ENCODE peak calls at places on chromosomes 1 and 21, in eight cellular contexts. O is cardiac muscle cell; J is transverse colon; M is uterus; I is brain microvascular endothelial cell; P is pancreas; Z is aorta; N is CD8-positive, alpha-beta memory T cell. A is an unnamed sample. For H3K36me3, the result is how much of the 10 kb centered on the place peaks cover.

GRCh38 chr1:200708769-200709168 is 29.9 kb upstream of the CAMSAP2 start:
- DNase-seq in O (no peak), J (no peak), M (no peak), I (peak), P (no peak), Z (no peak), N (no peak), A (no peak)

GRCh38 chr1:117656202-117656641 is 50.4 kb downstream of the TENT5C start:
- DNase-seq in O (no peak), J (peak), M (no peak), I (no peak), P (no peak), Z (no peak), N (peak), A (peak)

GRCh38 chr1:27592600-27593340 is 11.2 kb downstream of the AHDC1 start:
- DNase-seq in O (peak), J (no peak), M (peak), I (no peak), P (no peak), Z (no peak), N (no peak), A (no peak)

GRCh38 chr21:44875341-44875740 is 1.9 kb upstream of the PTTG1IP start:
- DNase-seq in O (no peak), J (no peak), M (no peak), I (no peak), P (no peak), Z (peak), N (no peak), A (no peak)

GRCh38 chr1:100362821-100363466 is 10.6 kb downstream of the CDC14A start:
- DNase-seq in O (no peak), J (no peak), M (no peak), I (no peak), P (no peak), Z (no peak), N (peak), A (peak)

GRCh38 chr1:64203420-64203819 is at the start of gene UBE2U:
- DNase-seq in O (no peak), J (no peak), M (no peak), I (no peak), P (no peak), Z (no peak), N (no peak), A (no peak)

GRCh38 chr1:200917291-200917817 is 22.7 kb downstream of the INAVA start:
- DNase-seq in O (peak), J (no peak), M (no peak), I (no peak), P (no peak), Z (no peak), N (no peak), A (no peak)

GRCh38 chr1:210920716-210921694 is 212.9 kb downstream of the KCNH1 start:
- DNase-seq in O (no peak), J (no peak), M (no peak), I (no peak), P (no peak), Z (no peak), N (no peak), A (no peak)

GRCh38 chr1:236342403-236343245 is 51.5 kb upstream of the EDARADD start:
- DNase-seq in O (no peak), J (no peak), M (no peak), I (no peak), P (no peak), Z (no peak), N (no peak), A (no peak)

DNA sequence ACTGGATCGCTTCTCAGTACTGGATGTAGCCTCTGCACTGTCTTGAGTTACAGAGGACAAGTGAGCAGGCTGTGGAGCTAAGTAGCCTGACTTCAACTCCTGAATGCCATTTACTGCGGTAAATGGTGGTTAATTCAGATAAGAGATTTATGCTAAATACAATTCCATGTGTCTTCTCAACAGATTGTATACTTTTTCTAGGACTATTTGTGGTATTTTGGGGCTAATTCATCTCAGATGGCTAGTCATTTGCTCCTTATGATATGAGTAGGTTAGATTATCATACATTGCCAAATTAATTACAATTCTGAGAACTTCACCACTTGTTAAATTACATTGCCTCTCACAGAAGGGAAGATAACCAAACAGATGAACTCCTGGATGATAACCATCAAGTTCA is 90.5 kb downstream of the NTNG1 start:
- DNase-seq in O (no peak), J (no peak), M (no peak), I (no peak), P (no peak), Z (no peak), N (no peak), A (no peak)
- H3K4me3 ChIP-seq in O (no peak), J (no peak), M (no peak), I (no peak), P (no peak), Z (no peak), N (no peak), A (no peak)

DNA sequence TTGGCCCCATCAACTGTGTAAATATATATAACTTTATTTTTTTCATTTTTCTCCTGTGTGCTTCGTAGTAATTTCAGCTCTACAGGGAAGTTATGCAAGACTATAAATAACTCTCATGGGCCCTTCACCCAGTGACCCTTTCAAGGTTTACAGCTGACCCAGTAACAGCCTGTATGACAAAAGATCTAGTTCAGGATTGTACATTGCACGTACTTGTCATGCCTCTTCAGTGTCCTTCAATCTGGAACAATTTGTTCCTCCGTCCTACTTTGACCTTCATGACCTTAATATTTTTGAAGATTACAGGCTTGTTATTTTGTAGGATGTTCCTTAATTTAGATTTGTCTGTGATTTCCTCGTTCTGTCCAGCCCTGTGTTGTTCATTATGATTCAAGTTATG is 40.5 kb downstream of the BRINP2 start:
- DNase-seq in O (peak), J (no peak), M (no peak), I (no peak), P (no peak), Z (no peak), N (no peak), A (no peak)
- H3K27ac ChIP-seq in O (peak), J (no peak), M (no peak), I (no peak), P (no peak), Z (no peak), N (no peak), A (no peak)

GRCh38 chr1:10338047-10338446 is 60.8 kb upstream of the PGD start:
- DNase-seq in O (peak), J (peak), M (peak), I (peak), P (peak), Z (no peak), N (peak), A (peak)
- H3K36me3 ChIP-seq in O (under half), J (under half), M (under half), I (under half), P (half or more), Z (under half), N (under half), A (under half)

DNA sequence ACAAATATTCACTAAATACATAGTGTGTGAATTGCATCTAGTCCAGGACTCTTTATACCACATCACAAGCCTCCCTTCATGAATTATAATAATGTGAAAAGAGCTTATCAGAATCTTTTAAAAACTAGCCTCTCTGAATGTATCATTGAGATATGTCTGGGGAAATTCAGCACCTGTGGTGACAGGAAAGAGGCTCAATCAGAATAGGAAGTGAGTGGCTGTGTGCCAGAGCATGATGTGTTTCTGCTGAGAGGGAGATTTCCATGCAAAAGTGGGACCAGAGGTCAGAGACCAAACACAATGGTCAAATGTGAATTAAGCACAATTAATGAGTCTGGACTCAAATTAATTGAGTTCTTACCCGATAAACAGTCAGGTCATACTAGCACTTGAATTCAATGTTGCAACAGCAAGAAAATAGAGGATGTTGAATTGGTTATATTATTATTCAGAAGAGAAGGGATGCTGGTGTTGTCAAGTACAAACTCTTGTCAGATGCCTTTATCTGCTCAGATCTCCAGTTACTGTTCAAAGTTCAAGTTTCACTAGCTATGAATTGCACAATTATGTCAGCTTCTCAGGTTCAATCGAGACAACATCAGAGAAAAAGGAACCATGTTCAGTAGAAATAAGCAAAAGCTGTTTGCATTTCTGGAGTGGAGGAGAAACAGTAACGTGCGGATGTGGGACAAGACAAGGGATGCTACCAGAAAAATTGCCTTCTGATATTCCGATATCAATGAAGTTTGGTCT is 226.2 kb downstream of the ZNF326 start:
- DNase-seq in O (no peak), J (no peak), M (no peak), I (no peak), P (no peak), Z (no peak), N (no peak), A (no peak)
- H3K4me3 ChIP-seq in O (no peak), J (no peak), M (no peak), I (no peak), P (no peak), Z (no peak), N (no peak), A (no peak)

GRCh38 chr1:206049919-206050600 is 2.9 kb upstream of the RHEX start:
- DNase-seq in O (no peak), J (no peak), M (no peak), I (no peak), P (no peak), Z (no peak), N (no peak), A (no peak)
- H3K27ac ChIP-seq in O (no peak), J (peak), M (no peak), I (no peak), P (no peak), Z (no peak), N (no peak), A (no peak)

DNA sequence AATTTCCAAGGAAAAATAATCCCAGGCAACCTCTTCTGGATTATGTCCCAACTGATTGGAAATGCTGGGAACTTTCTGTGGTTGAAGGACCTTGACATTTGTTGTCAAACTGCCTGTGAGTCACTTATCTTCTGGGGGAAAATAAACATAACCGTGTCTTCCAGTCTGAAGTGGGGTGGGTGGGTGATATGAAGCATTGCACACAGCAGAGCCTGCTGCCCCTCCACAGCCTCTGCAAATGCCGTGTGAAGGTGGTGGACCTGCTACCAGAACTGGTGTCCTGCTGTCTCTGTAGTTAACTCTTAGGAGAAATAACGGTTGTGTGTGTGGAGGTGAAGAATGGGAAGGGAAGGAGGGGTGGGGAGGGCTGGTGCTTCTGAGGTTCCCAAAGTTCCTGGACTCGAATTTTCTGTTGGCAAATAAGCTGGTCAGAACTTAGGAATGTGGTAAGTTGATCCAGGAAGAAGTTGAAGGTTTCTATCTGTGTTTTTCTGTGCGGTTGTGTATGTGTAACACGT is 23.2 kb downstream of the GALNT2 start:
- DNase-seq in O (no peak), J (no peak), M (no peak), I (peak), P (no peak), Z (no peak), N (no peak), A (no peak)
- H3K36me3 ChIP-seq in O (under half), J (under half), M (under half), I (under half), P (under half), Z (under half), N (under half), A (under half)

DNA sequence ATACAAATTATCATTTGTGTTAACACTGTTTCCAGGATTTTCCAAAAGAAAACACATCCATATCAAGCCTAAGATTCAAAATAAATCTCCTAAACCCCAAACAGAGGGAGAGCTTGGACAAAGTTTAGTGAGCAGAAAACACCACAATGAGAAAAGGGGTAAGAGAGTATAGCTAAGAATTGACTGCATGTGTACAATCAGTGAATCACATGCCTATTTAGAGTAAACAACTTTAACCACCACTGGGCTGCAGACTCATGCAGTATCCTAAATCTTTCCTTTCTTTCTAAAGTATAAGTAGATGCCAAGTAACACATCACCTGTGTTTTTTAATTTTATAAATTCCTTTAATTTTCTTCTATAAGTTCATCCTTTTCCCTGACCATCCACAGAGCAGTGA is 93.3 kb downstream of the VAV3 start:
- DNase-seq in O (no peak), J (no peak), M (no peak), I (no peak), P (no peak), Z (no peak), N (no peak), A (no peak)
- H3K4me3 ChIP-seq in O (no peak), J (no peak), M (no peak), I (no peak), P (no peak), Z (no peak), N (no peak), A (no peak)

A was measured in CD8-positive, alpha-beta T cell.